ENCODE peak calls at places on chromosomes 11 and 22, in five cellular contexts. Q is Daoy, B is T-helper 2 cell, Y is left cardiac atrium, K is GM20000. I is an unnamed sample.

GRCh38 chr11:7600205-7600775 is 73.0 kb downstream of the CYB5R2 start:
- DNase-seq in Q (peak; percentile 63), B (no peak), Y (peak; percentile 43), K (no peak), I (no peak)

GRCh38 chr22:30947163-30947820 is 21.3 kb downstream of the MORC2 start:
- DNase-seq in Q (no peak), B (no peak), Y (peak; percentile 58), K (no peak), I (no peak)

GRCh38 chr11:43736502-43737193 is 56.1 kb downstream of the HSD17B12 start:
- DNase-seq in Q (peak; percentile 19), B (no peak), Y (no peak), K (peak; percentile 18), I (peak; percentile 57)

GRCh38 chr22:37907036-37907954 is 1.2 kb downstream of the MICALL1 start:
- DNase-seq in Q (peak; percentile 36), B (no peak), Y (no peak), K (no peak), I (no peak)

GRCh38 chr22:38788417-38788816 is 5.5 kb downstream of the DNAL4 start:
- DNase-seq in Q (peak; percentile 79), B (no peak), Y (peak; percentile 58), K (no peak), I (no peak)

GRCh38 chr11:2265396-2265795 is 5.0 kb downstream of the ASCL2 start:
- DNase-seq in Q (no peak), B (no peak), Y (no peak), K (no peak), I (peak; percentile 44)

GRCh38 chr11:67516806-67517205 is 6.4 kb downstream of the CABP2 start:
- DNase-seq in Q (no peak), B (no peak), Y (no peak), K (no peak), I (no peak)

GRCh38 chr11:12963051-12963450 is 46.1 kb upstream of the RASSF10 start:
- DNase-seq in Q (no peak), B (no peak), Y (no peak), K (no peak), I (no peak)

GRCh38 chr11:16981651-16982194 is 32.5 kb downstream of the PLEKHA7 start:
- DNase-seq in Q (peak; percentile 87), B (no peak), Y (no peak), K (no peak), I (no peak)

GRCh38 chr11:117217141-117217609 is 14.7 kb downstream of the PCSK7 start:
- DNase-seq in Q (no peak), B (no peak), Y (peak; percentile 69), K (no peak), I (no peak)

GRCh38 chr22:22058649-22059475 is 76.3 kb upstream of the TOP3B start:
- DNase-seq in Q (no peak), B (no peak), Y (no peak), K (no peak), I (no peak)

GRCh38 chr11:62269654-62270278 is at the start of gene SCGB2A2:
- DNase-seq in Q (peak; percentile 10), B (no peak), Y (peak; percentile 21), K (no peak), I (no peak)

GRCh38 chr11:110076388-110076965 is 16.7 kb upstream of the ZC3H12C start:
- DNase-seq in Q (no peak), B (no peak), Y (no peak), K (no peak), I (peak; percentile 71)

I was measured in KBM-7.